ENCODE peak calls at places on chromosomes 2 and 18, in ten cellular contexts. One of them, this sample, is unnamed.

GRCh38 chr2:196274387-196274809 is 103.0 kb upstream of the STK17B start:
- DNase-seq in NCI-H2029 treated with DMSO at 0.1 percent for 48 hours: no peak
- DNase-seq in cardiac septum: no peak
- DNase-seq in dorsolateral prefrontal cortex: no peak
- DNase-seq in HEK293T: no peak
- DNase-seq in stimulated activated naive CD8-positive, alpha-beta T cell treated with anti-CD3 and anti-CD28 coated beads, Interleukin-15, amount 100 ng/mL, for 72 hours: peak; percentile 18
- DNase-seq in EH: peak; percentile 68
- DNase-seq in A549: no peak
- DNase-seq in tibial artery: peak; percentile 32
- DNase-seq in NCI-H2081: peak; percentile 91
- DNase-seq in this sample: no peak

GRCh38 chr2:231931481-231931915 is 5.3 kb upstream of the NPPC start:
- DNase-seq in dorsolateral prefrontal cortex: no peak
- DNase-seq in stimulated activated naive CD8-positive, alpha-beta T cell treated with anti-CD3 and anti-CD28 coated beads, Interleukin-15, amount 100 ng/mL, for 72 hours: no peak
- DNase-seq in tibial artery: no peak
- DNase-seq in EH: no peak
- DNase-seq in NCI-H2029 treated with DMSO at 0.1 percent for 48 hours: no peak
- DNase-seq in HEK293T: no peak
- DNase-seq in A549: no peak
- DNase-seq in cardiac septum: peak; percentile 60
- DNase-seq in NCI-H2081: no peak
- DNase-seq in this sample: peak; percentile 79

GRCh38 chr18:13386891-13387801 is 168.6 kb downstream of the LDLRAD4 start:
- DNase-seq in stimulated activated naive CD8-positive, alpha-beta T cell treated with anti-CD3 and anti-CD28 coated beads, Interleukin-15, amount 100 ng/mL, for 72 hours: no peak
- DNase-seq in HEK293T: no peak
- DNase-seq in NCI-H2029 treated with DMSO at 0.1 percent for 48 hours: no peak
- DNase-seq in NCI-H2081: no peak
- DNase-seq in tibial artery: no peak
- DNase-seq in A549: no peak
- DNase-seq in dorsolateral prefrontal cortex: no peak
- DNase-seq in cardiac septum: peak; percentile 67
- DNase-seq in EH: no peak
- DNase-seq in this sample: no peak

GRCh38 chr2:64936809-64937208 is 52.4 kb upstream of the SLC1A4 start:
- DNase-seq in A549: no peak
- DNase-seq in dorsolateral prefrontal cortex: no peak
- DNase-seq in NCI-H2081: no peak
- DNase-seq in NCI-H2029 treated with DMSO at 0.1 percent for 48 hours: no peak
- DNase-seq in stimulated activated naive CD8-positive, alpha-beta T cell treated with anti-CD3 and anti-CD28 coated beads, Interleukin-15, amount 100 ng/mL, for 72 hours: no peak
- DNase-seq in EH: no peak
- DNase-seq in cardiac septum: no peak
- DNase-seq in tibial artery: no peak
- DNase-seq in HEK293T: no peak
- DNase-seq in this sample: no peak

GRCh38 chr18:12405066-12405465 is 2.7 kb upstream of the PRELID3A start:
- DNase-seq in NCI-H2081: no peak
- DNase-seq in dorsolateral prefrontal cortex: no peak
- DNase-seq in NCI-H2029 treated with DMSO at 0.1 percent for 48 hours: no peak
- DNase-seq in tibial artery: no peak
- DNase-seq in EH: no peak
- DNase-seq in HEK293T: no peak
- DNase-seq in A549: no peak
- DNase-seq in stimulated activated naive CD8-positive, alpha-beta T cell treated with anti-CD3 and anti-CD28 coated beads, Interleukin-15, amount 100 ng/mL, for 72 hours: no peak
- DNase-seq in cardiac septum: peak; percentile 35
- DNase-seq in this sample: no peak

GRCh38 chr2:234245945-234246344 is 195.4 kb downstream of the SPP2 start:
- DNase-seq in NCI-H2081: no peak
- DNase-seq in A549: peak; percentile 79
- DNase-seq in EH: peak; percentile 87
- DNase-seq in HEK293T: no peak
- DNase-seq in stimulated activated naive CD8-positive, alpha-beta T cell treated with anti-CD3 and anti-CD28 coated beads, Interleukin-15, amount 100 ng/mL, for 72 hours: no peak
- DNase-seq in dorsolateral prefrontal cortex: no peak
- DNase-seq in tibial artery: no peak
- DNase-seq in cardiac septum: no peak
- DNase-seq in NCI-H2029 treated with DMSO at 0.1 percent for 48 hours: no peak
- DNase-seq in this sample: no peak

GRCh38 chr2:43605079-43605655 is 9.3 kb upstream of the THADA start:
- DNase-seq in stimulated activated naive CD8-positive, alpha-beta T cell treated with anti-CD3 and anti-CD28 coated beads, Interleukin-15, amount 100 ng/mL, for 72 hours: peak; percentile 39
- DNase-seq in A549: peak; percentile 79
- DNase-seq in cardiac septum: no peak
- DNase-seq in EH: peak; percentile 53
- DNase-seq in dorsolateral prefrontal cortex: peak; percentile 55
- DNase-seq in HEK293T: peak; percentile 59
- DNase-seq in NCI-H2081: peak; percentile 65
- DNase-seq in NCI-H2029 treated with DMSO at 0.1 percent for 48 hours: no peak
- DNase-seq in tibial artery: no peak
- DNase-seq in this sample: no peak

GRCh38 chr2:172065086-172065485 is 20.2 kb upstream of the DLX1 start:
- DNase-seq in HEK293T: no peak
- DNase-seq in EH: no peak
- DNase-seq in dorsolateral prefrontal cortex: no peak
- DNase-seq in stimulated activated naive CD8-positive, alpha-beta T cell treated with anti-CD3 and anti-CD28 coated beads, Interleukin-15, amount 100 ng/mL, for 72 hours: no peak
- DNase-seq in NCI-H2029 treated with DMSO at 0.1 percent for 48 hours: no peak
- DNase-seq in cardiac septum: no peak
- DNase-seq in A549: no peak
- DNase-seq in tibial artery: no peak
- DNase-seq in NCI-H2081: no peak
- DNase-seq in this sample: no peak

GRCh38 chr2:75569546-75569945 is 8.8 kb upstream of the EVA1A start:
- DNase-seq in A549: no peak
- DNase-seq in stimulated activated naive CD8-positive, alpha-beta T cell treated with anti-CD3 and anti-CD28 coated beads, Interleukin-15, amount 100 ng/mL, for 72 hours: no peak
- DNase-seq in tibial artery: no peak
- DNase-seq in dorsolateral prefrontal cortex: no peak
- DNase-seq in cardiac septum: no peak
- DNase-seq in NCI-H2081: no peak
- DNase-seq in NCI-H2029 treated with DMSO at 0.1 percent for 48 hours: no peak
- DNase-seq in EH: no peak
- DNase-seq in HEK293T: no peak
- DNase-seq in this sample: no peak

GRCh38 chr18:25103468-25104155 is 248.4 kb downstream of the ZNF521 start:
- DNase-seq in HEK293T: no peak
- DNase-seq in EH: no peak
- DNase-seq in dorsolateral prefrontal cortex: no peak
- DNase-seq in A549: no peak
- DNase-seq in NCI-H2029 treated with DMSO at 0.1 percent for 48 hours: no peak
- DNase-seq in stimulated activated naive CD8-positive, alpha-beta T cell treated with anti-CD3 and anti-CD28 coated beads, Interleukin-15, amount 100 ng/mL, for 72 hours: no peak
- DNase-seq in cardiac septum: no peak
- DNase-seq in tibial artery: no peak
- DNase-seq in NCI-H2081: no peak
- DNase-seq in this sample: no peak

GRCh38 chr2:55856936-55857335 is 66.6 kb downstream of the EFEMP1 start:
- DNase-seq in NCI-H2029 treated with DMSO at 0.1 percent for 48 hours: no peak
- DNase-seq in stimulated activated naive CD8-positive, alpha-beta T cell treated with anti-CD3 and anti-CD28 coated beads, Interleukin-15, amount 100 ng/mL, for 72 hours: no peak
- DNase-seq in dorsolateral prefrontal cortex: no peak
- DNase-seq in EH: peak; percentile 79
- DNase-seq in NCI-H2081: no peak
- DNase-seq in A549: peak; percentile 32
- DNase-seq in tibial artery: no peak
- DNase-seq in HEK293T: no peak
- DNase-seq in cardiac septum: no peak
- DNase-seq in this sample: no peak

GRCh38 chr2:11615209-11615608 is 54.8 kb downstream of the NTSR2 start:
- DNase-seq in HEK293T: no peak
- DNase-seq in NCI-H2029 treated with DMSO at 0.1 percent for 48 hours: no peak
- DNase-seq in EH: no peak
- DNase-seq in NCI-H2081: no peak
- DNase-seq in dorsolateral prefrontal cortex: no peak
- DNase-seq in tibial artery: no peak
- DNase-seq in A549: no peak
- DNase-seq in cardiac septum: no peak
- DNase-seq in stimulated activated naive CD8-positive, alpha-beta T cell treated with anti-CD3 and anti-CD28 coated beads, Interleukin-15, amount 100 ng/mL, for 72 hours: no peak
- DNase-seq in this sample: no peak

GRCh38 chr2:172334988-172335387 is 92.4 kb upstream of the ITGA6 start:
- DNase-seq in cardiac septum: no peak
- DNase-seq in tibial artery: no peak
- DNase-seq in A549: no peak
- DNase-seq in HEK293T: no peak
- DNase-seq in dorsolateral prefrontal cortex: no peak
- DNase-seq in EH: no peak
- DNase-seq in NCI-H2081: no peak
- DNase-seq in stimulated activated naive CD8-positive, alpha-beta T cell treated with anti-CD3 and anti-CD28 coated beads, Interleukin-15, amount 100 ng/mL, for 72 hours: no peak
- DNase-seq in NCI-H2029 treated with DMSO at 0.1 percent for 48 hours: no peak
- DNase-seq in this sample: no peak

GRCh38 chr2:145690183-145690582 is 1170.3 kb upstream of the ZEB2 start:
- DNase-seq in cardiac septum: no peak
- DNase-seq in EH: no peak
- DNase-seq in HEK293T: no peak
- DNase-seq in NCI-H2081: no peak
- DNase-seq in stimulated activated naive CD8-positive, alpha-beta T cell treated with anti-CD3 and anti-CD28 coated beads, Interleukin-15, amount 100 ng/mL, for 72 hours: no peak
- DNase-seq in NCI-H2029 treated with DMSO at 0.1 percent for 48 hours: no peak
- DNase-seq in A549: no peak
- DNase-seq in tibial artery: no peak
- DNase-seq in dorsolateral prefrontal cortex: no peak
- DNase-seq in this sample: no peak

GRCh38 chr18:56873441-56874140 is 222.4 kb downstream of the WDR7 start:
- DNase-seq in EH: no peak
- DNase-seq in HEK293T: no peak
- DNase-seq in NCI-H2081: peak; percentile 35
- DNase-seq in cardiac septum: no peak
- DNase-seq in A549: no peak
- DNase-seq in tibial artery: no peak
- DNase-seq in dorsolateral prefrontal cortex: peak; percentile 40
- DNase-seq in NCI-H2029 treated with DMSO at 0.1 percent for 48 hours: no peak
- DNase-seq in stimulated activated naive CD8-positive, alpha-beta T cell treated with anti-CD3 and anti-CD28 coated beads, Interleukin-15, amount 100 ng/mL, for 72 hours: no peak
- DNase-seq in this sample: no peak

GRCh38 chr2:132253496-132254305 is 91.9 kb upstream of the ANKRD30BL start:
- DNase-seq in cardiac septum: no peak
- DNase-seq in stimulated activated naive CD8-positive, alpha-beta T cell treated with anti-CD3 and anti-CD28 coated beads, Interleukin-15, amount 100 ng/mL, for 72 hours: no peak
- DNase-seq in HEK293T: no peak
- DNase-seq in tibial artery: peak; percentile 18
- DNase-seq in dorsolateral prefrontal cortex: no peak
- DNase-seq in NCI-H2029 treated with DMSO at 0.1 percent for 48 hours: no peak
- DNase-seq in EH: no peak
- DNase-seq in A549: no peak
- DNase-seq in NCI-H2081: no peak
- DNase-seq in this sample: no peak

GRCh38 chr18:24246143-24246542 is 107.3 kb downstream of the CABYR start:
- DNase-seq in NCI-H2081: no peak
- DNase-seq in dorsolateral prefrontal cortex: no peak
- DNase-seq in cardiac septum: no peak
- DNase-seq in EH: no peak
- DNase-seq in A549: no peak
- DNase-seq in stimulated activated naive CD8-positive, alpha-beta T cell treated with anti-CD3 and anti-CD28 coated beads, Interleukin-15, amount 100 ng/mL, for 72 hours: peak; percentile 13
- DNase-seq in tibial artery: no peak
- DNase-seq in HEK293T: no peak
- DNase-seq in NCI-H2029 treated with DMSO at 0.1 percent for 48 hours: no peak
- DNase-seq in this sample: no peak

GRCh38 chr18:78906066-78906465 is 73.6 kb upstream of the SALL3 start:
- DNase-seq in dorsolateral prefrontal cortex: no peak
- DNase-seq in tibial artery: no peak
- DNase-seq in stimulated activated naive CD8-positive, alpha-beta T cell treated with anti-CD3 and anti-CD28 coated beads, Interleukin-15, amount 100 ng/mL, for 72 hours: no peak
- DNase-seq in HEK293T: no peak
- DNase-seq in cardiac septum: no peak
- DNase-seq in A549: no peak
- DNase-seq in NCI-H2081: no peak
- DNase-seq in EH: no peak
- DNase-seq in NCI-H2029 treated with DMSO at 0.1 percent for 48 hours: no peak
- DNase-seq in this sample: no peak

GRCh38 chr2:220959391-220959802 is 612.7 kb downstream of the EPHA4 start:
- DNase-seq in EH: peak; percentile 19
- DNase-seq in HEK293T: no peak
- DNase-seq in A549: no peak
- DNase-seq in stimulated activated naive CD8-positive, alpha-beta T cell treated with anti-CD3 and anti-CD28 coated beads, Interleukin-15, amount 100 ng/mL, for 72 hours: no peak
- DNase-seq in dorsolateral prefrontal cortex: no peak
- DNase-seq in NCI-H2029 treated with DMSO at 0.1 percent for 48 hours: peak; percentile 97
- DNase-seq in cardiac septum: peak; percentile 78
- DNase-seq in tibial artery: peak; percentile 42
- DNase-seq in NCI-H2081: peak; percentile 59
- DNase-seq in this sample: no peak

GRCh38 chr2:10552871-10553245 is 104.7 kb upstream of the ODC1 start:
- DNase-seq in NCI-H2029 treated with DMSO at 0.1 percent for 48 hours: no peak
- DNase-seq in tibial artery: peak; percentile 16
- DNase-seq in EH: no peak
- DNase-seq in cardiac septum: no peak
- DNase-seq in A549: no peak
- DNase-seq in HEK293T: no peak
- DNase-seq in dorsolateral prefrontal cortex: peak; percentile 12
- DNase-seq in NCI-H2081: no peak
- DNase-seq in stimulated activated naive CD8-positive, alpha-beta T cell treated with anti-CD3 and anti-CD28 coated beads, Interleukin-15, amount 100 ng/mL, for 72 hours: no peak
- DNase-seq in this sample: no peak

GRCh38 chr2:24206242-24206641 is 31.4 kb downstream of the FAM228A start:
- DNase-seq in tibial artery: no peak
- DNase-seq in EH: no peak
- DNase-seq in A549: no peak
- DNase-seq in stimulated activated naive CD8-positive, alpha-beta T cell treated with anti-CD3 and anti-CD28 coated beads, Interleukin-15, amount 100 ng/mL, for 72 hours: no peak
- DNase-seq in cardiac septum: no peak
- DNase-seq in dorsolateral prefrontal cortex: no peak
- DNase-seq in NCI-H2081: no peak
- DNase-seq in NCI-H2029 treated with DMSO at 0.1 percent for 48 hours: no peak
- DNase-seq in HEK293T: no peak
- DNase-seq in this sample: no peak

GRCh38 chr18:22675006-22675405 is 257.3 kb upstream of the CTAGE1 start:
- DNase-seq in A549: no peak
- DNase-seq in cardiac septum: no peak
- DNase-seq in EH: no peak
- DNase-seq in tibial artery: no peak
- DNase-seq in NCI-H2081: no peak
- DNase-seq in HEK293T: no peak
- DNase-seq in NCI-H2029 treated with DMSO at 0.1 percent for 48 hours: no peak
- DNase-seq in stimulated activated naive CD8-positive, alpha-beta T cell treated with anti-CD3 and anti-CD28 coated beads, Interleukin-15, amount 100 ng/mL, for 72 hours: no peak
- DNase-seq in dorsolateral prefrontal cortex: no peak
- DNase-seq in this sample: no peak

GRCh38 chr2:191857886-191858285 is 11.0 kb upstream of the CAVIN2 start:
- DNase-seq in stimulated activated naive CD8-positive, alpha-beta T cell treated with anti-CD3 and anti-CD28 coated beads, Interleukin-15, amount 100 ng/mL, for 72 hours: no peak
- DNase-seq in dorsolateral prefrontal cortex: no peak
- DNase-seq in cardiac septum: no peak
- DNase-seq in EH: no peak
- DNase-seq in NCI-H2029 treated with DMSO at 0.1 percent for 48 hours: no peak
- DNase-seq in NCI-H2081: peak; percentile 6
- DNase-seq in A549: no peak
- DNase-seq in HEK293T: no peak
- DNase-seq in tibial artery: no peak
- DNase-seq in this sample: no peak

GRCh38 chr18:13611616-13612110 is 114.7 kb downstream of the FAM210A start:
- DNase-seq in cardiac septum: peak; percentile 86
- DNase-seq in NCI-H2081: no peak
- DNase-seq in HEK293T: no peak
- DNase-seq in stimulated activated naive CD8-positive, alpha-beta T cell treated with anti-CD3 and anti-CD28 coated beads, Interleukin-15, amount 100 ng/mL, for 72 hours: no peak
- DNase-seq in dorsolateral prefrontal cortex: peak; percentile 66
- DNase-seq in NCI-H2029 treated with DMSO at 0.1 percent for 48 hours: no peak
- DNase-seq in tibial artery: peak; percentile 57
- DNase-seq in A549: no peak
- DNase-seq in EH: peak; percentile 51
- DNase-seq in this sample: peak; percentile 71

GRCh38 chr2:238203973-238204683 is 633 bp upstream of the ILKAP start:
- DNase-seq in cardiac septum: no peak
- DNase-seq in A549: no peak
- DNase-seq in HEK293T: no peak
- DNase-seq in tibial artery: no peak
- DNase-seq in stimulated activated naive CD8-positive, alpha-beta T cell treated with anti-CD3 and anti-CD28 coated beads, Interleukin-15, amount 100 ng/mL, for 72 hours: no peak
- DNase-seq in NCI-H2029 treated with DMSO at 0.1 percent for 48 hours: no peak
- DNase-seq in dorsolateral prefrontal cortex: no peak
- DNase-seq in EH: no peak
- DNase-seq in NCI-H2081: no peak
- DNase-seq in this sample: no peak

GRCh38 chr2:200396726-200397348 is 90.3 kb downstream of the SPATS2L start:
- DNase-seq in cardiac septum: no peak
- DNase-seq in dorsolateral prefrontal cortex: no peak
- DNase-seq in tibial artery: no peak
- DNase-seq in stimulated activated naive CD8-positive, alpha-beta T cell treated with anti-CD3 and anti-CD28 coated beads, Interleukin-15, amount 100 ng/mL, for 72 hours: no peak
- DNase-seq in A549: no peak
- DNase-seq in HEK293T: no peak
- DNase-seq in NCI-H2029 treated with DMSO at 0.1 percent for 48 hours: no peak
- DNase-seq in NCI-H2081: no peak
- DNase-seq in EH: peak; percentile 43
- DNase-seq in this sample: no peak

GRCh38 chr18:2883137-2883671 is 36.4 kb downstream of the EMILIN2 start:
- DNase-seq in EH: no peak
- DNase-seq in NCI-H2029 treated with DMSO at 0.1 percent for 48 hours: no peak
- DNase-seq in HEK293T: no peak
- DNase-seq in dorsolateral prefrontal cortex: no peak
- DNase-seq in tibial artery: no peak
- DNase-seq in A549: no peak
- DNase-seq in stimulated activated naive CD8-positive, alpha-beta T cell treated with anti-CD3 and anti-CD28 coated beads, Interleukin-15, amount 100 ng/mL, for 72 hours: peak; percentile 57
- DNase-seq in NCI-H2081: no peak
- DNase-seq in cardiac septum: no peak
- DNase-seq in this sample: no peak

GRCh38 chr18:64659186-64659585 is 510.3 kb upstream of the LINC00305 start:
- DNase-seq in stimulated activated naive CD8-positive, alpha-beta T cell treated with anti-CD3 and anti-CD28 coated beads, Interleukin-15, amount 100 ng/mL, for 72 hours: no peak
- DNase-seq in NCI-H2029 treated with DMSO at 0.1 percent for 48 hours: no peak
- DNase-seq in HEK293T: no peak
- DNase-seq in EH: no peak
- DNase-seq in dorsolateral prefrontal cortex: no peak
- DNase-seq in NCI-H2081: peak; percentile 31
- DNase-seq in tibial artery: no peak
- DNase-seq in A549: no peak
- DNase-seq in cardiac septum: no peak
- DNase-seq in this sample: no peak